ENCODE peak calls at places on chromosomes 3 and 15, in four cellular contexts. S is H1, H is HCT116, T is K562. K is an unnamed sample.

GRCh38 chr3:43620953-43621405 is 832 bp downstream of the ANO10 start:
- DNase-seq in H (no peak), S (no peak), T (peak; percentile 53), K (no peak)

GRCh38 chr3:11784962-11785361 is 61.7 kb downstream of the TAMM41 start:
- DNase-seq in H (no peak), T (no peak), S (no peak), K (no peak)

GRCh38 chr15:59553879-59554735 is 57.5 kb upstream of the GCNT3 start:
- DNase-seq in H (no peak), S (no peak), T (peak; percentile 17), K (no peak)

GRCh38 chr15:63473999-63474809 is 30.2 kb upstream of the USP3 start:
- DNase-seq in H (no peak), S (peak; percentile 62), T (no peak), K (peak; percentile 55)

GRCh38 chr15:98904466-98905048 is 103.0 kb downstream of the PGPEP1L start:
- DNase-seq in H (peak; percentile 18), S (no peak), T (peak; percentile 47), K (peak; percentile 29)

GRCh38 chr3:66115858-66116654 is 77.3 kb upstream of the MAGI1 start:
- DNase-seq in H (peak; percentile 64), T (no peak), S (no peak), K (peak; percentile 37)

GRCh38 chr3:65751123-65751700 is 287.5 kb downstream of the MAGI1 start:
- DNase-seq in T (peak; percentile 59), H (peak; percentile 3), S (peak; percentile 82), K (peak; percentile 77)

GRCh38 chr15:89177633-89178306 is 43.6 kb downstream of the RLBP1 start:
- DNase-seq in T (peak; percentile 75), S (peak; percentile 63), H (peak; percentile 52), K (peak; percentile 60)

GRCh38 chr15:101539492-101539891 is 50.0 kb upstream of the PCSK6 start:
- DNase-seq in T (no peak), H (no peak), S (peak; percentile 14), K (no peak)

GRCh38 chr3:70064194-70064787 is 64.8 kb downstream of the SAMMSON start:
- DNase-seq in H (peak; percentile 4), S (no peak), T (peak; percentile 26), K (no peak)

GRCh38 chr3:14548321-14548729 is 8.2 kb upstream of the GRIP2 start:
- DNase-seq in H (peak; percentile 39), T (peak; percentile 78), S (peak; percentile 76), K (peak; percentile 73)

GRCh38 chr3:128293930-128294329 is 140.6 kb downstream of the EEFSEC start:
- DNase-seq in H (no peak), T (no peak), S (peak; percentile 38), K (no peak)

GRCh38 chr3:23743141-23743784 is 62.5 kb upstream of the UBE2E1 start:
- DNase-seq in S (peak; percentile 63), H (no peak), T (no peak), K (peak; percentile 61)

GRCh38 chr3:42736081-42736480 is 33.5 kb upstream of the HHATL start:
- DNase-seq in S (peak; percentile 47), H (no peak), T (no peak), K (no peak)

DNA sequence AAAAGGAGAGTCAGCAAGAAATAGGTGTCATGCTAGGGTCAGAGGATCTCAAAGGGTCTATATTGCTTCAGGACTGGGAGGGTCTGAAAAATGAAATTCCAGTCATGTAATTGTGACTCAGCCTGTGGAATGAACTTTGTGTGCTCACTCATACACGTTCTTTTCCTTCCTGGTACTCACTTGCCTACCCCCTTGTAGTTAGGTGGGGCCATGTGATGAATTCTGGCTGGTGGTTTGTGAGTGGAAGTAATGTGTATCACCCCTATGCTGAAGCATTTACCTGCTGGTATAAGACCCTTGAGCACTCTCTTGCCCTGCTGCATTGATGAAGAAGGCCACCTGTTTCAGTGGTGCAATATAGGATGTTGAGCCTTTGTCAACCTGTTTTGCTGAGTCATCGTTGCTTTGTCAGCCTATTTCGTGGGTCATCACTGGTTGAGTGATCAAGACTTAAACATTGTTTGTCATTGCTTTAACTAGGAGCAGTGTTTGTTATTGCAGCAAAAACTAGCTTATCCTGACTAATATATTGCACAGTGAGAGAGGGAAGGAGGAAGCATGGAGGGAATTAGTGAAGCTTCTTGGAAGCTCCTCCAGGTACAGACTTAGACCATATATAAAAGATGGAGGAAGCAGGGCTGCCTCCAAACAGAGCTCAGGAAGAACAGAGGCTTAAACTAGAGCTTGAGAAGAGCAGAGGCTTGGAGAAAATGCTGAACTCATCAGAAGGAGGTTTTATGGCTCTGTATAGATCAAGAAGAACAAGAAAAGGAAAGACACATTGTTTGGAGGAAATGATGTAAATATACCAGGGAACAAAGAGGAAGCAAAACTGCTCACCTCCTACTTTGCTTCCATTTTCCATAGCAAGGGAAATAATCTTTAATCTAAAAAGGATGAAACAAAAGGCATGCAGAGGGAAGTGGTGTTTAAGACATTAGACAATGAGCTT is 29.0 kb downstream of the TLNRD1 start:
- DNase-seq in T (peak; percentile 44), H (no peak), S (no peak), K (no peak)
- TF ChIP-seq ATF3 in T (no peak), H (no peak), S (no peak), K (no peak)

GRCh38 chr3:9497821-9498565 is 55.6 kb downstream of the LHFPL4 start:
- DNase-seq in H (peak; percentile 33), T (no peak), S (no peak), K (no peak)

GRCh38 chr3:9498781-9499180 is 54.8 kb downstream of the LHFPL4 start:
- DNase-seq in T (no peak), S (no peak), H (no peak), K (no peak)

GRCh38 chr3:9501226-9501625 is 52.4 kb downstream of the LHFPL4 start:
- DNase-seq in H (no peak), T (no peak), S (no peak), K (no peak)

GRCh38 chr3:9500108-9501050 is 53.2 kb downstream of the LHFPL4 start:
- DNase-seq in T (peak; percentile 78), S (peak; percentile 99), H (peak; percentile 48), K (peak; percentile 96)

DNA sequence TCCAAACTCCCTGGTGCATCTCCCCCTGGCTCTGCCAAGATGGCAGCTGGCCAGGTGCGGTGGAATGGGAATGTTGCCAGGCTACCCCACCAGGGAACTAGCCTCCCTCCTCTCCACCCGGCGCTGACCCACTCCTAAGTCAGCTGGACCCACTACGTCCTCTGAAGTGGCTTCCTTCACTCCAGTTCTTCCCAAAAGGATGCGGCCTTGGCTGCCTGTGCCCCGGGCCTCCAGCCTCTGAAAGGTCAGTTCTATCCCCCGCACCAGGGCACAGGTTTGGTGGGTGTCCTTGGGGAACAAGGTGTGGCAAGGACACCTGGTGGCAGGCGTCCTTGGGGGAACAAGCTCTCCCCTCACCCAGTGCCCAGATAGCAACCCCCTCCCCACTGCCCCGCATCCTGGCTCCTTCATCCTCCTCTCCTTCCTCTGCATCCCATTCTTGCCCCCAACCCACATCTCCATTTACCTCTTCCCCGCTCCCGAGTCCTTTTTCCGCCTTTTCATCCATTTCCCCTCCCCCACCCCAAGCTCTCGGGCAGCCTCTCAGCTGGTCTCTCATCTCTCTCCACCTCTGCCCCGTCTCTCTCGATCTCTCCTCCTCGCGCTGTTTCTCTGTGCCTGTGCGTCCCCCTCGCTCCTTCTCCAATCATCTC is 54.0 kb downstream of the LHFPL4 start:
- DNase-seq in T (no peak), S (peak; percentile 43), H (no peak), K (no peak)
- TF ChIP-seq ATF3 in T (no peak), S (no peak), H (no peak), K (no peak)

DNA sequence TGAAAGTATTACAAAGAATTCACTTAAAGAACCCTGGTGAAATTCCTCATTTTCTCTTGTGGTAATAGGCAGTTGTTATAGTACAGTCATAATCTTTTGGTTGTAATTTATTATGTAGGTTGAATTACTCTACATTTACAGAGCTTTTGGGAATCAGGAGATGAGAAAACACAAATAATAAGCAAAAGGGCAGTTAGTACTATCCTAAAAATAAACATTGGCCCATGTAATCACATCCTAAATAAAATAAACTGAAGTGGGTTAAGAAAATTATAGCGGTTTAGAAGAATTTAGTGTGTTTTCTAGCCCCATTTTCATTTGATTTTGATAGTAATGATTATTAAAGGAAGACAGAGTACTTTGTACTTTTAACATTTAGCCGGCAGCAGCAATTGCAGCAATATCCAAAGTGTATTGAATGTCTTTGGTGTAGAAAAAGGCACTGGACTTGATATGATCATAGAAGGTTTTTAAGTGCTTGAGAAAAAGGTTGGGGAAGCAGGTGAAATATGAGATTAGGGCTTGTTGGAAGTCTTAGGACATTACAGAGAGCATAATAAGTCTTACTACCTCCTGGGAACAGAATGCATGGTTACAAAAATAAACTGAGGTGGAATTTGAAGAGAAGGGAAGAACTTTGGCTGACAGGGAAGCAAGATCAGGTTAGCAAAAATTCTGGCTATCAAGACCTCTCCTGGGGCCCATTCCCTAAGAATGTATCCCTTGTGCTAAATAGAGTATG is 79.9 kb downstream of the MBNL1 start:
- DNase-seq in T (peak; percentile 28), H (no peak), S (no peak), K (no peak)
- TF ChIP-seq ATF3 in T (no peak), H (no peak), S (no peak), K (no peak)

GRCh38 chr3:171200052-171201029 is 173.8 kb upstream of the SLC2A2 start:
- DNase-seq in T (no peak), H (no peak), S (no peak), K (no peak)
- TF ChIP-seq ATF3 in T (no peak), H (no peak), S (no peak), K (no peak)

GRCh38 chr3:73134034-73134433 is 72.6 kb downstream of the EBLN2 start:
- DNase-seq in T (no peak), S (no peak), H (no peak), K (no peak)
- TF ChIP-seq ATF3 in T (no peak), S (no peak), H (no peak), K (no peak)